ENCODE peak calls at places on chromosomes 11 and 22, in ten cellular contexts. K is stimulated activated naive CD8-positive, alpha-beta T cell treated with anti-CD3 and anti-CD28 coated beads, Interleukin-15, amount 100 ng/mL, for 72 hours; Q is NCI-H2081; C is activated CD4-positive, alpha-beta T cell treated with anti-CD3 and anti-CD28 coated beads, Interleukin-2, amount 50 U/mL, for 4 hours; N is NCI-H1417; Z is OCI-LY7; L is A549; H is HCT116; R is H7; M is EL. J is an unnamed sample.

GRCh38 chr11:9664276-9665171 is 647 bp downstream of the SWAP70 start:
- DNase-seq in H (no peak), Q (peak), L (peak), C (peak), R (peak), M (peak), Z (peak), K (peak), N (no peak), J (no peak)

GRCh38 chr11:69088676-69089146 is 40.0 kb downstream of the TPCN2 start:
- DNase-seq in Z (peak), K (peak), H (peak), Q (peak), L (peak), N (peak), C (peak), R (peak), M (peak), J (peak)

GRCh38 chr11:33706546-33706945 is 5.9 kb upstream of the C11orf91 start:
- DNase-seq in C (no peak), N (no peak), M (no peak), H (no peak), Z (no peak), Q (no peak), R (no peak), K (no peak), L (no peak), J (no peak)

GRCh38 chr11:10730151-10730550 is 20.9 kb upstream of the CTR9 start:
- DNase-seq in Z (no peak), M (no peak), N (no peak), H (no peak), K (no peak), Q (no peak), R (no peak), L (no peak), C (no peak), J (no peak)

GRCh38 chr22:42635531-42635930 is 4.9 kb downstream of the ATP5MGL start:
- DNase-seq in Z (no peak), K (no peak), H (peak), C (no peak), M (peak), N (no peak), R (no peak), L (peak), Q (no peak), J (peak)

GRCh38 chr22:48098243-48098935 is 1335.9 kb downstream of the TBC1D22A start:
- DNase-seq in H (no peak), K (peak), N (no peak), M (no peak), L (no peak), C (no peak), Z (peak), R (no peak), Q (no peak), J (no peak)

GRCh38 chr11:43852057-43852636 is 28.5 kb upstream of the ALKBH3 start:
- DNase-seq in H (peak), M (peak), R (peak), K (peak), C (peak), Q (peak), L (peak), Z (peak), N (peak), J (peak)

GRCh38 chr11:129700701-129701100 is 114.9 kb upstream of the TMEM45B start:
- DNase-seq in K (no peak), N (no peak), Z (no peak), L (no peak), M (no peak), R (no peak), H (no peak), Q (no peak), C (no peak), J (no peak)

GRCh38 chr11:108758458-108758857 is 93.6 kb downstream of the DDX10 start:
- DNase-seq in L (no peak), R (no peak), Q (no peak), K (no peak), N (no peak), Z (no peak), C (no peak), H (no peak), M (no peak), J (no peak)

GRCh38 chr11:78656327-78656726 is 81.7 kb upstream of the NARS2 start:
- DNase-seq in Q (no peak), L (no peak), C (no peak), Z (no peak), K (no peak), N (no peak), R (no peak), H (no peak), M (no peak), J (no peak)

GRCh38 chr11:69791266-69791665 is 16.1 kb upstream of the FGF4 start:
- DNase-seq in M (peak), H (no peak), Q (no peak), C (no peak), L (no peak), Z (no peak), K (no peak), N (no peak), R (no peak), J (peak)

GRCh38 chr11:79082920-79083319 is 357.9 kb downstream of the TENM4 start:
- DNase-seq in N (peak), Q (no peak), M (no peak), K (no peak), R (no peak), C (no peak), L (no peak), H (no peak), Z (no peak), J (no peak)

GRCh38 chr11:7869467-7869866 is 61.6 kb downstream of the OR10A6 start:
- DNase-seq in M (peak), K (no peak), N (no peak), Z (no peak), Q (no peak), R (no peak), C (no peak), H (no peak), L (no peak), J (peak)

J was measured in kidney glomerular epithelial cell.